ENCODE peak calls at places on chromosomes 7 and 10, in ten cellular contexts. D is activated T-helper 1 cell treated with Interleukin-2 at 50 U/mL for 16 hours, J is skeletal muscle cell, T is fibroblast of mammary gland, N is mucosa of gallbladder, Y is epithelial cell of esophagus, Q is NCI-H1694, G is GM03348, F is tibial artery, X is naive B cell. E is an unnamed sample.

GRCh38 chr10:20473361-20473760 is 423.8 kb downstream of the NEBL start:
- DNase-seq in N (no peak), G (no peak), X (no peak), Q (no peak), D (no peak), F (no peak), J (peak; percentile 51), T (peak; percentile 66), Y (no peak), E (no peak)

GRCh38 chr7:100860702-100861615 is 6.2 kb upstream of the TRIP6 start:
- DNase-seq in Y (no peak), D (no peak), J (no peak), X (no peak), F (no peak), G (peak; percentile 1), N (no peak), Q (no peak), T (no peak), E (no peak)

GRCh38 chr7:77242535-77242934 is 42.9 kb upstream of the FGL2 start:
- DNase-seq in T (no peak), F (no peak), D (no peak), G (no peak), X (no peak), Q (no peak), N (no peak), J (no peak), Y (no peak), E (no peak)

GRCh38 chr7:149828357-149829309 is 9.5 kb upstream of the ZNF862 start:
- DNase-seq in F (peak; percentile 43), G (no peak), X (no peak), N (no peak), Y (no peak), Q (no peak), T (no peak), J (no peak), D (no peak), E (no peak)

GRCh38 chr7:142534726-142535122 is 214.5 kb upstream of the PRSS1 start:
- DNase-seq in D (no peak), Q (no peak), X (no peak), F (no peak), N (no peak), G (no peak), Y (no peak), J (no peak), T (no peak), E (no peak)

GRCh38 chr7:151756076-151756731 is 120.7 kb downstream of the PRKAG2 start:
- DNase-seq in G (peak; percentile 21), D (peak; percentile 32), Q (no peak), F (no peak), Y (peak; percentile 54), J (no peak), X (no peak), T (peak; percentile 72), N (no peak), E (no peak)

GRCh38 chr10:32360884-32361283 is 13.9 kb upstream of the EPC1 start:
- DNase-seq in T (no peak), Y (no peak), G (no peak), X (no peak), F (no peak), D (no peak), J (no peak), Q (no peak), N (no peak), E (no peak)

GRCh38 chr7:9250876-9251275 is 817.5 kb downstream of the NXPH1 start:
- DNase-seq in N (no peak), G (no peak), T (no peak), J (no peak), Y (no peak), F (no peak), Q (no peak), X (no peak), D (no peak), E (no peak)

GRCh38 chr10:71299071-71299759 is 19.8 kb upstream of the SLC29A3 start:
- DNase-seq in G (no peak), T (no peak), F (no peak), J (no peak), D (no peak), N (no peak), Y (no peak), X (no peak), Q (no peak), E (no peak)

GRCh38 chr7:97126483-97127171 is 9.1 kb downstream of the SDHAF3 start:
- DNase-seq in T (peak; percentile 8), J (no peak), D (no peak), Q (no peak), X (no peak), Y (peak; percentile 28), G (no peak), F (no peak), N (no peak), E (no peak)

GRCh38 chr10:112335866-112336265 is 38.0 kb upstream of the ACSL5 start:
- DNase-seq in N (peak; percentile 42), D (no peak), J (no peak), Y (no peak), T (no peak), X (no peak), G (no peak), F (no peak), Q (no peak), E (no peak)

GRCh38 chr10:124560377-124560776 is 98.8 kb downstream of the LHPP start:
- DNase-seq in N (peak; percentile 39), Y (peak; percentile 28), Q (no peak), X (no peak), G (peak; percentile 86), J (peak; percentile 90), F (peak; percentile 92), T (peak; percentile 82), D (no peak), E (no peak)

GRCh38 chr10:120381924-120382323 is 75.1 kb upstream of the PLPP4 start:
- DNase-seq in G (no peak), J (no peak), X (no peak), T (no peak), N (no peak), Y (no peak), F (no peak), Q (no peak), D (no peak), E (no peak)

GRCh38 chr7:124536156-124536762 is 229.3 kb downstream of the GPR37 start:
- DNase-seq in J (no peak), X (no peak), G (no peak), Y (peak; percentile 21), N (no peak), F (no peak), T (no peak), Q (no peak), D (no peak), E (no peak)

GRCh38 chr10:84348860-84349259 is 20.5 kb downstream of the CCSER2 start:
- DNase-seq in F (no peak), J (peak; percentile 25), Q (no peak), G (peak; percentile 53), N (no peak), X (no peak), D (no peak), Y (peak; percentile 24), T (peak; percentile 81), E (no peak)

GRCh38 chr7:19268737-19269136 is 123.5 kb upstream of the FERD3L start:
- DNase-seq in N (no peak), T (peak; percentile 30), J (peak; percentile 29), F (no peak), X (no peak), G (no peak), D (no peak), Y (peak; percentile 32), Q (no peak), E (no peak)

GRCh38 chr10:126090911-126091728 is 194.8 kb downstream of the FANK1 start:
- DNase-seq in X (no peak), T (peak; percentile 99), J (peak; percentile 95), F (no peak), Y (peak; percentile 97), N (no peak), D (no peak), G (peak; percentile 90), Q (no peak), E (no peak)

GRCh38 chr7:108340856-108341411 is 115.3 kb downstream of the NRCAM start:
- DNase-seq in J (no peak), X (no peak), T (no peak), D (no peak), F (no peak), G (no peak), N (peak; percentile 32), Q (no peak), Y (peak; percentile 55), E (no peak)

GRCh38 chr7:157590526-157590925 is 253.7 kb downstream of the DNAJB6 start:
- DNase-seq in X (no peak), F (no peak), J (no peak), Q (no peak), G (no peak), D (no peak), T (no peak), N (no peak), Y (no peak), E (no peak)

GRCh38 chr7:83976302-83976701 is 218.3 kb downstream of the SEMA3A start:
- DNase-seq in X (peak; percentile 6), Y (peak; percentile 50), T (peak; percentile 51), G (peak; percentile 47), F (no peak), N (no peak), D (no peak), J (peak; percentile 0), Q (peak; percentile 49), E (peak; percentile 49)

GRCh38 chr10:23442936-23443335 is 4.1 kb downstream of the OTUD1 start:
- DNase-seq in N (no peak), Q (no peak), T (peak; percentile 74), F (no peak), J (no peak), G (peak; percentile 52), Y (no peak), X (no peak), D (no peak), E (no peak)

GRCh38 chr7:157554393-157555238 is 217.8 kb downstream of the DNAJB6 start:
- DNase-seq in N (no peak), F (peak; percentile 57), G (no peak), X (no peak), Y (no peak), D (no peak), T (no peak), Q (no peak), J (no peak), E (no peak)

GRCh38 chr10:1737222-1738061 is at the start of gene ADARB2:
- DNase-seq in Q (peak; percentile 83), N (peak; percentile 52), D (no peak), T (no peak), F (no peak), G (peak; percentile 13), J (no peak), X (peak; percentile 42), Y (peak; percentile 49), E (peak; percentile 86)

GRCh38 chr10:118259288-118259906 is 82.7 kb downstream of the FAM204A start:
- DNase-seq in Y (peak; percentile 63), T (peak; percentile 42), G (peak; percentile 59), J (no peak), D (no peak), F (no peak), Q (no peak), N (no peak), X (no peak), E (peak; percentile 22)

E was measured in NCI-H1105 treated with DMSO at 0.1 percent for 48 hours.